ENCODE peak calls at places on chromosomes 1 and 21, in six cellular contexts. One of them, this sample, is unnamed.

GRCh38 chr1:186502087-186502486 is 41.2 kb upstream of the PDC start:
- DNase-seq in K562: no peak
- DNase-seq in HCT116: no peak
- DNase-seq in endothelial cell of umbilical vein: no peak
- DNase-seq in H1: no peak
- DNase-seq in A549: no peak
- DNase-seq in this sample: no peak

GRCh38 chr1:56285554-56286402 is 293.6 kb downstream of the PLPP3 start:
- DNase-seq in HCT116: no peak
- DNase-seq in K562: no peak
- DNase-seq in H1: no peak
- DNase-seq in A549: peak; percentile 42
- DNase-seq in endothelial cell of umbilical vein: peak; percentile 69
- DNase-seq in this sample: no peak

GRCh38 chr1:67696708-67697107 is 11.7 kb downstream of the GADD45A start:
- DNase-seq in HCT116: no peak
- DNase-seq in A549: no peak
- DNase-seq in H1: no peak
- DNase-seq in K562: no peak
- DNase-seq in endothelial cell of umbilical vein: no peak
- DNase-seq in this sample: no peak

GRCh38 chr1:39615086-39615662 is 24.3 kb downstream of the HEYL start:
- DNase-seq in K562: no peak
- DNase-seq in HCT116: no peak
- DNase-seq in endothelial cell of umbilical vein: no peak
- DNase-seq in H1: no peak
- DNase-seq in A549: no peak
- DNase-seq in this sample: no peak

GRCh38 chr1:197521118-197521739 is 253.2 kb downstream of the CRB1 start:
- DNase-seq in endothelial cell of umbilical vein: peak; percentile 46
- DNase-seq in HCT116: peak; percentile 16
- DNase-seq in A549: peak; percentile 25
- DNase-seq in H1: no peak
- DNase-seq in K562: peak; percentile 53
- DNase-seq in this sample: peak; percentile 45

GRCh38 chr1:19251305-19252196 is at the start of the genes EMC1 and MRTO4:
- DNase-seq in endothelial cell of umbilical vein: peak; percentile 89
- DNase-seq in A549: peak; percentile 76
- DNase-seq in H1: peak; percentile 97
- DNase-seq in HCT116: peak; percentile 48
- DNase-seq in K562: peak; percentile 94
- DNase-seq in this sample: peak; percentile 91

GRCh38 chr1:95340056-95340455 is 106.0 kb downstream of the RWDD3 start:
- DNase-seq in K562: no peak
- DNase-seq in endothelial cell of umbilical vein: no peak
- DNase-seq in A549: no peak
- DNase-seq in H1: no peak
- DNase-seq in HCT116: no peak
- DNase-seq in this sample: no peak

GRCh38 chr1:21338568-21339401 is 48.5 kb upstream of the ECE1 start:
- DNase-seq in A549: peak; percentile 78
- DNase-seq in K562: no peak
- DNase-seq in H1: no peak
- DNase-seq in endothelial cell of umbilical vein: peak; percentile 80
- DNase-seq in HCT116: no peak
- DNase-seq in this sample: no peak

GRCh38 chr1:169894424-169895145 is 889 bp upstream of the SCYL3 start:
- DNase-seq in H1: no peak
- DNase-seq in HCT116: no peak
- DNase-seq in K562: peak; percentile 32
- DNase-seq in endothelial cell of umbilical vein: no peak
- DNase-seq in A549: peak; percentile 6
- DNase-seq in this sample: no peak

GRCh38 chr1:197845886-197846285 is 56.5 kb upstream of the C1orf53 start:
- DNase-seq in HCT116: no peak
- DNase-seq in K562: no peak
- DNase-seq in A549: no peak
- DNase-seq in endothelial cell of umbilical vein: no peak
- DNase-seq in H1: no peak
- DNase-seq in this sample: no peak

GRCh38 chr1:2258122-2258812 is 30.1 kb downstream of the SKI start:
- DNase-seq in K562: no peak
- DNase-seq in A549: no peak
- DNase-seq in HCT116: no peak
- DNase-seq in H1: no peak
- DNase-seq in endothelial cell of umbilical vein: peak; percentile 47
- DNase-seq in this sample: no peak

GRCh38 chr1:25472494-25472893 is 41.8 kb downstream of the MACO1 start:
- DNase-seq in K562: no peak
- DNase-seq in H1: no peak
- DNase-seq in HCT116: no peak
- DNase-seq in A549: no peak
- DNase-seq in endothelial cell of umbilical vein: no peak
- DNase-seq in this sample: no peak

GRCh38 chr1:111895456-111895855 is 94.0 kb downstream of the KCND3 start:
- DNase-seq in HCT116: no peak
- DNase-seq in K562: no peak
- DNase-seq in A549: no peak
- DNase-seq in H1: no peak
- DNase-seq in endothelial cell of umbilical vein: no peak
- DNase-seq in this sample: no peak

GRCh38 chr1:241688940-241689368 is 36.9 kb downstream of the WDR64 start:
- DNase-seq in H1: no peak
- DNase-seq in endothelial cell of umbilical vein: no peak
- DNase-seq in K562: no peak
- DNase-seq in HCT116: no peak
- DNase-seq in A549: peak; percentile 43
- DNase-seq in this sample: no peak

GRCh38 chr21:41763398-41763931 is 3.4 kb downstream of the RIPK4 start:
- DNase-seq in endothelial cell of umbilical vein: no peak
- DNase-seq in H1: no peak
- DNase-seq in HCT116: no peak
- DNase-seq in A549: no peak
- DNase-seq in K562: no peak
- DNase-seq in this sample: no peak

GRCh38 chr1:215888159-215888558 is 321.1 kb downstream of the KCTD3 start:
- DNase-seq in endothelial cell of umbilical vein: no peak
- DNase-seq in K562: no peak
- DNase-seq in H1: no peak
- DNase-seq in A549: peak; percentile 8
- DNase-seq in HCT116: no peak
- DNase-seq in this sample: no peak

GRCh38 chr1:76084029-76084627 is 9.6 kb downstream of the ST6GALNAC3 start:
- DNase-seq in A549: no peak
- DNase-seq in K562: no peak
- DNase-seq in HCT116: no peak
- DNase-seq in endothelial cell of umbilical vein: no peak
- DNase-seq in H1: no peak
- DNase-seq in this sample: peak; percentile 9

GRCh38 chr1:220492671-220493070 is 35.3 kb upstream of the MARK1 start:
- DNase-seq in endothelial cell of umbilical vein: no peak
- DNase-seq in A549: no peak
- DNase-seq in K562: no peak
- DNase-seq in H1: no peak
- DNase-seq in HCT116: no peak
- DNase-seq in this sample: no peak
- TF ChIP-seq CTCF in endothelial cell of umbilical vein: no peak
- TF ChIP-seq CTCF in A549: no peak
- TF ChIP-seq CTCF in K562: no peak
- TF ChIP-seq CTCF in H1: no peak
- TF ChIP-seq CTCF in HCT116: no peak
- TF ChIP-seq CTCF in this sample: no peak

DNA sequence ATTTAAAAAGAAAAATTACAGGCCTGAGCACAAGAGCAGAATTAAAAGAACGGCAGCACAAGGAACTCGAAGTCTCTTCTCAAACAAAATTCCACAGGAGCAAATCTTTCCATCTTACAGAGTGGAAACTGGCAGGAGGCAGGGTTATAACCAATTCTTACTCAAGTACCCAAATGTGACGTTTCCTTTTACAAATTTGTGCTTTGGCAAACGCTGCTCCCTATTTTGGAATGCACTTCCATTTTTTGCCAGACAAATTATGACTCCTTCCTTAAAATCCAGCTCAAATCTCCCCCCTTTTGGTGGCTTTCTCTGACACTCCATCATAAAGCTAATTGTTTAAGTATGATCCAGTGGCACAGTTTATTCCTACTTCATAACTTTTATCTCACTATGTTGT is 7.8 kb downstream of the ERI3 start:
- DNase-seq in HCT116: no peak
- DNase-seq in H1: no peak
- DNase-seq in endothelial cell of umbilical vein: no peak
- DNase-seq in A549: no peak
- DNase-seq in K562: no peak
- DNase-seq in this sample: no peak
- TF ChIP-seq MAX in HCT116: no peak
- TF ChIP-seq MAX in H1: no peak
- TF ChIP-seq MAX in endothelial cell of umbilical vein: no peak
- TF ChIP-seq MAX in A549: no peak
- TF ChIP-seq MAX in K562: no peak
- TF ChIP-seq MAX in this sample: no peak

DNA sequence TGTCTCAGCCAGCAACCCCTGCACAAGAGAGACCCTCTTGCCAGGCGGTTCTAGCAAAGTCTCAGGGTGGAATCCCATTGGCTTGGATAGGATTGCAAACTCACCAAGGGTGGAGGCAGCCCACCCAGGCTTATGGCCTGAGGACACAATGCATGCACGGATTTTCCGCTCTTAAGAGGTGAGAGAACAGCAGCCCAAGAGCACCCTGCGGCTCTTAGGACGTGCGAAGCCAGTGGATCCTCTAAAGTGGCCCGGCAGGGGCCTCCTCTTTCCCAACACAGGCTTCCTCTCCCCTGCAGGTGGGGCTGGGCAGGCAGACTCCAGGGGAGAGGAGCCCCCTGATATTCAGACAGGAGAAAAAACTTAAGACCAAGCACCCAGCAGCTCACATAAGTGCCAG is 31.2 kb upstream of the TMEM51 start:
- DNase-seq in HCT116: no peak
- DNase-seq in K562: no peak
- DNase-seq in H1: no peak
- DNase-seq in A549: no peak
- DNase-seq in endothelial cell of umbilical vein: no peak
- DNase-seq in this sample: no peak
- H3K4me3 ChIP-seq in HCT116: no peak overlapping the region
- H3K4me3 ChIP-seq in K562: no peak overlapping the region
- H3K4me3 ChIP-seq in H1: no peak overlapping the region
- H3K4me3 ChIP-seq in A549: no peak overlapping the region
- H3K4me3 ChIP-seq in endothelial cell of umbilical vein: no peak overlapping the region
- H3K4me3 ChIP-seq in this sample: no peak overlapping the region

GRCh38 chr1:200767326-200767725 is 28.6 kb downstream of the CAMSAP2 start:
- DNase-seq in K562: no peak
- DNase-seq in endothelial cell of umbilical vein: no peak
- DNase-seq in A549: no peak
- DNase-seq in H1: no peak
- DNase-seq in HCT116: no peak
- DNase-seq in this sample: no peak

GRCh38 chr1:200762089-200762488 is 23.4 kb downstream of the CAMSAP2 start:
- DNase-seq in H1: no peak
- DNase-seq in endothelial cell of umbilical vein: no peak
- DNase-seq in K562: no peak
- DNase-seq in A549: no peak
- DNase-seq in HCT116: no peak
- DNase-seq in this sample: no peak
- TF ChIP-seq CTCF in H1: no peak
- TF ChIP-seq CTCF in endothelial cell of umbilical vein: no peak
- TF ChIP-seq CTCF in K562: no peak
- TF ChIP-seq CTCF in A549: no peak
- TF ChIP-seq CTCF in HCT116: no peak
- TF ChIP-seq CTCF in this sample: no peak

GRCh38 chr21:45994738-45995685 is 13.4 kb downstream of the COL6A1 start:
- DNase-seq in endothelial cell of umbilical vein: no peak
- DNase-seq in A549: no peak
- DNase-seq in HCT116: no peak
- DNase-seq in K562: no peak
- DNase-seq in H1: no peak
- DNase-seq in this sample: no peak

GRCh38 chr21:45995686-45996179 is 14.2 kb downstream of the COL6A1 start:
- DNase-seq in H1: no peak
- DNase-seq in A549: no peak
- DNase-seq in endothelial cell of umbilical vein: no peak
- DNase-seq in K562: no peak
- DNase-seq in HCT116: peak; percentile 16
- DNase-seq in this sample: no peak

GRCh38 chr21:45992311-45993209 is 11.0 kb downstream of the COL6A1 start:
- DNase-seq in H1: no peak
- DNase-seq in endothelial cell of umbilical vein: no peak
- DNase-seq in HCT116: no peak
- DNase-seq in K562: no peak
- DNase-seq in A549: no peak
- DNase-seq in this sample: no peak

GRCh38 chr21:45993210-45994085 is 11.9 kb downstream of the COL6A1 start:
- DNase-seq in endothelial cell of umbilical vein: no peak
- DNase-seq in A549: no peak
- DNase-seq in H1: no peak
- DNase-seq in HCT116: no peak
- DNase-seq in K562: no peak
- DNase-seq in this sample: no peak

DNA sequence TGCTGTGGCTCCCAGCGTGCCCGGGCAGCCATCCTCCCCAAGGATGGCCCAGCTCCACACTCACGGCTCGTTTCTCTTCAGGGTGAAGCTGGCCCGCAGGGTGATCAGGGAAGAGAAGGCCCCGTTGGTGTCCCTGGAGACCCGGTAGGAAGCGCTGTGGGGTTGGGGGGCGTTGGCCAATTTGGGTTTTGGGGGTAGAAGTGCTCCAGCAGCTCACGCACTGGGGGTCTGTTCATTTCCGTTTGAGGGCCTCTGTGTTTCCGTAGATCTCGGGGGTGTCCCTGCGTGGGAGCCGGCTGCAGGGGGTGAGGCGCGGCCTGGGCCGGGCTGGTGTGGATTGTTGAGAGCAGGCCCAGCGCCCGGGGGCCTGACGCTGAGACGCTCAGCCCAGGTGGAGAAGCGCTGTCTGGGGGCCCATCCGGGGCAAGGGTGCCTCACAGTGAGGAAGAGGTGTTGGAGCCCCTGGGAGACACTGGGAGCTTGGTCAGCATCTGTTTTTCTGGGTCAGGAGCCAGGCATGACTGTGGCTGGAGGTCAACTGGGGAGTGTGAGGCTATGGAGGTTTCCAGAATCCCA is 12.6 kb downstream of the COL6A1 start:
- DNase-seq in K562: no peak
- DNase-seq in H1: no peak
- DNase-seq in A549: no peak
- DNase-seq in endothelial cell of umbilical vein: no peak
- DNase-seq in HCT116: no peak
- DNase-seq in this sample: no peak
- TF ChIP-seq MAX in K562: no peak
- TF ChIP-seq MAX in H1: no peak
- TF ChIP-seq MAX in A549: no peak
- TF ChIP-seq MAX in endothelial cell of umbilical vein: no peak
- TF ChIP-seq MAX in HCT116: no peak
- TF ChIP-seq MAX in this sample: no peak

GRCh38 chr1:42463906-42464305 is 820 bp downstream of the CCDC30 start:
- DNase-seq in H1: no peak
- DNase-seq in A549: no peak
- DNase-seq in HCT116: no peak
- DNase-seq in K562: no peak
- DNase-seq in endothelial cell of umbilical vein: no peak
- DNase-seq in this sample: no peak
- H3K4me3 ChIP-seq in H1: peak overlapping the region; percentile 67
- H3K4me3 ChIP-seq in A549: peak overlapping the region; percentile 93
- H3K4me3 ChIP-seq in HCT116: no peak overlapping the region
- H3K4me3 ChIP-seq in K562: no peak overlapping the region
- H3K4me3 ChIP-seq in endothelial cell of umbilical vein: no peak overlapping the region
- H3K4me3 ChIP-seq in this sample: no peak overlapping the region

GRCh38 chr1:222540598-222540995 is 7.3 kb downstream of the HHIPL2 start:
- DNase-seq in A549: no peak
- DNase-seq in K562: no peak
- DNase-seq in HCT116: no peak
- DNase-seq in H1: no peak
- DNase-seq in endothelial cell of umbilical vein: no peak
- DNase-seq in this sample: no peak
- TF ChIP-seq CTCF in A549: no peak
- TF ChIP-seq CTCF in K562: no peak
- TF ChIP-seq CTCF in HCT116: no peak
- TF ChIP-seq CTCF in H1: no peak
- TF ChIP-seq CTCF in endothelial cell of umbilical vein: no peak
- TF ChIP-seq CTCF in this sample: no peak